ENCODE peak calls at places on chromosomes 13 and 19, in five cellular contexts. L is Peyer's patch; E is T-helper 17 cell; D is Calu3; Z is stimulated activated CD8-positive, alpha-beta memory T cell treated with anti-CD3 and anti-CD28 coated beads, Interleukin-2, amount 100 ng/mL, for 1 hour. H is an unnamed sample.
A peak's percentile ranks its signal among the peaks of the same experiment; 100 is the strongest.

GRCh38 chr19:3474015-3474414 is 6.3 kb downstream of the SMIM24 start:
- DNase-seq in L (no peak), E (no peak), D (no peak), Z (no peak), H (no peak)

GRCh38 chr19:15563325-15563794 is 51.7 kb upstream of the CYP4F8 start:
- DNase-seq in L (no peak), E (no peak), D (peak; percentile 64), Z (no peak), H (no peak)

GRCh38 chr19:51687791-51688664 is 5.1 kb upstream of the SPACA6 start:
- DNase-seq in L (no peak), E (no peak), D (peak; percentile 54), Z (no peak), H (peak; percentile 67)

GRCh38 chr13:75145926-75146325 is 336.0 kb downstream of the TBC1D4 start:
- DNase-seq in L (no peak), E (no peak), D (no peak), Z (no peak), H (no peak)

GRCh38 chr19:29662604-29663404 is 2.5 kb upstream of the PLEKHF1 start:
- DNase-seq in L (no peak), E (no peak), D (no peak), Z (no peak), H (peak; percentile 92)

GRCh38 chr13:49587311-49587847 is 2.0 kb upstream of the RCBTB1 start:
- DNase-seq in L (no peak), E (no peak), D (no peak), Z (no peak), H (peak; percentile 57)

GRCh38 chr13:44088911-44089851 is 209.5 kb downstream of the LACC1 start:
- DNase-seq in L (no peak), E (no peak), D (no peak), Z (no peak), H (no peak)

GRCh38 chr19:33505168-33505567 is 16.4 kb downstream of the PEPD start:
- DNase-seq in L (no peak), E (no peak), D (no peak), Z (no peak), H (no peak)

GRCh38 chr13:94419304-94419943 is 60.1 kb downstream of the DCT start:
- DNase-seq in L (no peak), E (no peak), D (no peak), Z (no peak), H (peak; percentile 40)

GRCh38 chr13:95641961-95642621 is 2.4 kb downstream of the DZIP1 start:
- DNase-seq in L (no peak), E (no peak), D (no peak), Z (no peak), H (peak; percentile 64)

GRCh38 chr19:45785781-45786532 is 3.7 kb upstream of the DMPK start:
- DNase-seq in L (no peak), E (no peak), D (no peak), Z (no peak), H (no peak)

GRCh38 chr13:67150608-67151007 is 79.5 kb downstream of the PCDH9 start:
- DNase-seq in L (no peak), E (no peak), D (no peak), Z (no peak), H (no peak)

GRCh38 chr13:100550433-100550832 is 38.2 kb downstream of the GGACT start:
- DNase-seq in L (no peak), E (no peak), D (no peak), Z (no peak), H (peak; percentile 83)

GRCh38 chr13:21689097-21689496 is 18.2 kb downstream of the FGF9 start:
- DNase-seq in L (no peak), E (no peak), D (no peak), Z (no peak), H (no peak)

GRCh38 chr19:7519411-7520130 is 2.9 kb upstream of the MCOLN1 start:
- DNase-seq in L (no peak), E (no peak), D (no peak), Z (no peak), H (no peak)

GRCh38 chr19:3403489-3404323 is 37.3 kb downstream of the NFIC start:
- DNase-seq in L (peak; percentile 39), E (no peak), D (no peak), Z (no peak), H (peak; percentile 96)

GRCh38 chr13:76848596-76848995 is 37.6 kb downstream of the KCTD12 start:
- DNase-seq in L (no peak), E (no peak), D (no peak), Z (no peak), H (no peak)

GRCh38 chr13:109568273-109568900 is 218.0 kb downstream of the IRS2 start:
- DNase-seq in L (no peak), E (no peak), D (no peak), Z (no peak), H (no peak)

GRCh38 chr13:36030670-36031331 is 100.4 kb downstream of the DCLK1 start:
- DNase-seq in L (no peak), E (no peak), D (no peak), Z (no peak), H (no peak)

GRCh38 chr19:51786651-51787494 is 8.1 kb upstream of the FPR3 start:
- DNase-seq in L (no peak), E (no peak), D (no peak), Z (no peak), H (no peak)

GRCh38 chr13:102359264-102359663 is 42.6 kb downstream of the FGF14 start:
- DNase-seq in L (no peak), E (no peak), D (no peak), Z (no peak), H (no peak)

GRCh38 chr13:25347156-25347555 is 24.6 kb upstream of the ATP8A2 start:
- DNase-seq in L (no peak), E (no peak), D (no peak), Z (no peak), H (no peak)

GRCh38 chr19:34184880-34185491 is 12.7 kb downstream of the LSM14A start:
- DNase-seq in L (no peak), E (no peak), D (no peak), Z (no peak), H (no peak)

GRCh38 chr13:21053231-21053630 is 8.2 kb downstream of the LATS2 start:
- DNase-seq in L (no peak), E (no peak), D (no peak), Z (no peak), H (no peak)

GRCh38 chr13:29594710-29595379 is 643 bp downstream of the SLC7A1 start:
- DNase-seq in L (peak; percentile 50), E (peak; percentile 39), D (peak; percentile 37), Z (peak; percentile 44), H (peak; percentile 83)

GRCh38 chr19:11375143-11375948 is 880 bp downstream of the SWSAP1 start:
- DNase-seq in L (peak; percentile 76), E (peak; percentile 53), D (peak; percentile 7), Z (peak; percentile 53), H (no peak)

GRCh38 chr19:43380771-43381386 is 27.4 kb downstream of the CD177 start:
- DNase-seq in L (no peak), E (no peak), D (no peak), Z (no peak), H (no peak)

GRCh38 chr13:23463631-23464030 is 30.1 kb upstream of the SACS start:
- DNase-seq in L (no peak), E (no peak), D (no peak), Z (no peak), H (no peak)

GRCh38 chr19:46388311-46389095 is 24.9 kb downstream of the CCDC8 start:
- DNase-seq in L (no peak), E (no peak), D (no peak), Z (no peak), H (no peak)

GRCh38 chr19:4365341-4365740 is 22.0 kb downstream of the MPND start:
- DNase-seq in L (no peak), E (no peak), D (no peak), Z (no peak), H (peak; percentile 6)

GRCh38 chr19:38617764-38618589 is at the start of gene MAP4K1:
- DNase-seq in L (peak; percentile 95), E (peak; percentile 54), D (no peak), Z (peak; percentile 49), H (no peak)

GRCh38 chr13:51638497-51638871 is 54.2 kb downstream of the WDFY2 start:
- DNase-seq in L (no peak), E (no peak), D (no peak), Z (no peak), H (no peak)

GRCh38 chr13:110907301-110907700 is 7.6 kb downstream of the ANKRD10 start:
- DNase-seq in L (no peak), E (no peak), D (no peak), Z (no peak), H (no peak)